ENCODE peak calls at places on chromosomes 7 and 10, in ten cellular contexts. U, F, T, A, R, V, Y, C, N and Q are unnamed samples.

GRCh38 chr7:94336009-94336408 is 58.7 kb upstream of the COL1A2 start:
- DNase-seq in U (no peak), F (no peak), T (peak; percentile 10), A (no peak), R (no peak), V (no peak), Y (no peak), C (no peak), N (no peak), Q (no peak)

GRCh38 chr10:32332299-32332750 is 14.6 kb downstream of the EPC1 start:
- DNase-seq in U (no peak), F (no peak), T (no peak), A (no peak), R (no peak), V (no peak), Y (no peak), C (no peak), N (peak; percentile 24), Q (peak; percentile 72)

GRCh38 chr7:74364061-74364460 is 74.9 kb downstream of the CLIP2 start:
- DNase-seq in U (peak; percentile 16), F (no peak), T (no peak), A (no peak), R (no peak), V (no peak), Y (no peak), C (no peak), N (no peak), Q (peak; percentile 80)

GRCh38 chr10:119575506-119575905 is 21.3 kb downstream of the TIAL1 start:
- DNase-seq in U (no peak), F (no peak), T (no peak), A (no peak), R (peak; percentile 26), V (no peak), Y (no peak), C (no peak), N (no peak), Q (no peak)

GRCh38 chr10:124386186-124387077 is 32.3 kb downstream of the OAT start:
- DNase-seq in U (no peak), F (peak; percentile 22), T (no peak), A (no peak), R (no peak), V (no peak), Y (no peak), C (no peak), N (no peak), Q (peak; percentile 86)

GRCh38 chr7:494906-495305 is 24.7 kb downstream of the PDGFA start:
- DNase-seq in U (no peak), F (peak; percentile 21), T (no peak), A (no peak), R (no peak), V (no peak), Y (no peak), C (no peak), N (no peak), Q (no peak)

GRCh38 chr10:22325272-22325947 is 4.5 kb downstream of the BMI1 start:
- DNase-seq in U (peak; percentile 65), F (peak; percentile 69), T (peak; percentile 86), A (no peak), R (no peak), V (peak; percentile 68), Y (peak; percentile 95), C (peak; percentile 75), N (peak; percentile 37), Q (peak; percentile 87)

GRCh38 chr7:68073701-68074100 is 1077.1 kb downstream of the TYW1 start:
- DNase-seq in U (no peak), F (no peak), T (peak; percentile 6), A (no peak), R (no peak), V (no peak), Y (no peak), C (no peak), N (no peak), Q (no peak)

GRCh38 chr10:79230563-79231249 is 116.6 kb upstream of the PPIF start:
- DNase-seq in U (no peak), F (no peak), T (no peak), A (no peak), R (no peak), V (no peak), Y (no peak), C (no peak), N (no peak), Q (no peak)

GRCh38 chr10:103560886-103561285 is 67.4 kb downstream of the NEURL1 start:
- DNase-seq in U (no peak), F (no peak), T (no peak), A (no peak), R (no peak), V (no peak), Y (no peak), C (no peak), N (no peak), Q (no peak)

GRCh38 chr7:19061331-19061730 is 56.1 kb downstream of the TWIST1 start:
- DNase-seq in U (no peak), F (no peak), T (no peak), A (no peak), R (no peak), V (no peak), Y (no peak), C (no peak), N (no peak), Q (no peak)

GRCh38 chr10:23063387-23064287 is 31.7 kb upstream of the MSRB2 start:
- DNase-seq in U (no peak), F (no peak), T (no peak), A (no peak), R (no peak), V (no peak), Y (no peak), C (no peak), N (no peak), Q (no peak)

GRCh38 chr10:84352251-84352842 is 24.0 kb downstream of the CCSER2 start:
- DNase-seq in U (peak; percentile 31), F (peak; percentile 67), T (peak; percentile 65), A (no peak), R (no peak), V (peak; percentile 54), Y (peak; percentile 51), C (peak; percentile 60), N (peak; percentile 51), Q (peak; percentile 77)

GRCh38 chr10:125878957-125879835 is 1.9 kb downstream of the DHX32 start:
- DNase-seq in U (no peak), F (no peak), T (no peak), A (no peak), R (peak; percentile 85), V (no peak), Y (no peak), C (peak; percentile 41), N (no peak), Q (peak; percentile 57)

GRCh38 chr10:70622981-70623844 is 20.7 kb upstream of the PRF1 start:
- DNase-seq in U (no peak), F (no peak), T (no peak), A (no peak), R (peak; percentile 69), V (no peak), Y (no peak), C (no peak), N (no peak), Q (no peak)

GRCh38 chr7:43792471-43792870 is 34.0 kb downstream of the BLVRA start:
- DNase-seq in U (no peak), F (no peak), T (no peak), A (no peak), R (no peak), V (no peak), Y (no peak), C (no peak), N (no peak), Q (no peak)

GRCh38 chr10:29141761-29142160 is 147.1 kb upstream of the LYZL1 start:
- DNase-seq in U (no peak), F (no peak), T (no peak), A (no peak), R (no peak), V (no peak), Y (no peak), C (no peak), N (no peak), Q (no peak)

GRCh38 chr7:45054442-45054841 is 34.3 kb downstream of the NACAD start:
- DNase-seq in U (no peak), F (no peak), T (no peak), A (no peak), R (no peak), V (no peak), Y (no peak), C (no peak), N (no peak), Q (no peak)

GRCh38 chr7:129989466-129989865 is 36.7 kb upstream of the UBE2H start:
- DNase-seq in U (no peak), F (no peak), T (peak; percentile 82), A (no peak), R (no peak), V (no peak), Y (no peak), C (no peak), N (no peak), Q (no peak)

GRCh38 chr7:148747274-148747673 is 48.6 kb downstream of the CUL1 start:
- DNase-seq in U (no peak), F (no peak), T (peak; percentile 56), A (no peak), R (no peak), V (no peak), Y (no peak), C (no peak), N (peak; percentile 46), Q (peak; percentile 77)

GRCh38 chr7:81882086-81882485 is 112.2 kb upstream of the HGF start:
- DNase-seq in U (no peak), F (no peak), T (no peak), A (peak; percentile 5), R (no peak), V (no peak), Y (no peak), C (no peak), N (no peak), Q (no peak)

GRCh38 chr7:46707973-46708372 is 786.9 kb upstream of the IGFBP3 start:
- DNase-seq in U (no peak), F (no peak), T (no peak), A (no peak), R (no peak), V (no peak), Y (no peak), C (no peak), N (no peak), Q (no peak)

GRCh38 chr7:155576416-155576815 is 30.1 kb upstream of the CNPY1 start:
- DNase-seq in U (no peak), F (no peak), T (no peak), A (no peak), R (no peak), V (no peak), Y (no peak), C (no peak), N (no peak), Q (no peak)

GRCh38 chr7:41855798-41856197 is 152.9 kb upstream of the INHBA start:
- DNase-seq in U (no peak), F (no peak), T (no peak), A (no peak), R (no peak), V (no peak), Y (no peak), C (no peak), N (no peak), Q (no peak)

GRCh38 chr7:148535227-148535626 is 55.3 kb upstream of the C7orf33 start:
- DNase-seq in U (no peak), F (no peak), T (peak; percentile 80), A (no peak), R (no peak), V (no peak), Y (no peak), C (no peak), N (peak; percentile 11), Q (peak; percentile 63)

GRCh38 chr10:58457761-58458616 is 54.7 kb upstream of the BICC1 start:
- DNase-seq in U (no peak), F (peak; percentile 30), T (no peak), A (no peak), R (peak; percentile 91), V (peak; percentile 50), Y (no peak), C (no peak), N (no peak), Q (no peak)